ENCODE peak calls at places on chromosomes 13 and 19, in six cellular contexts. X is brain pericyte; Y is stimulated activated naive B cell treated with anti-CD40 and anti-IgM and Interleukin-4, amounts not matched to agents 10 μg/mL and 1 μg/mL and 100 μg/mL, for 72 hours; L is epithelial cell of proximal tubule; O is tibial nerve; F is hippocampal formation. U is an unnamed sample.

GRCh38 chr13:72514141-72514540 is 213.3 kb downstream of the MZT1 start:
- DNase-seq in X (peak; percentile 18), Y (no peak), L (no peak), O (no peak), F (no peak), U (no peak)

GRCh38 chr13:36509369-36509768 is 77.1 kb downstream of the CCNA1 start:
- DNase-seq in X (no peak), Y (no peak), L (no peak), O (no peak), F (no peak), U (no peak)

GRCh38 chr13:95553614-95554385 is 1.3 kb downstream of the CLDN10 start:
- DNase-seq in X (no peak), Y (no peak), L (no peak), O (no peak), F (no peak), U (no peak)

GRCh38 chr19:47423203-47423882 is 4.0 kb upstream of the MEIS3 start:
- DNase-seq in X (no peak), Y (no peak), L (no peak), O (no peak), F (no peak), U (no peak)

GRCh38 chr19:5369962-5370367 is 29.4 kb upstream of the PTPRS start:
- DNase-seq in X (no peak), Y (peak; percentile 30), L (no peak), O (no peak), F (no peak), U (peak; percentile 61)

GRCh38 chr13:109198585-109198984 is 569.2 kb downstream of the MYO16 start:
- DNase-seq in X (no peak), Y (no peak), L (no peak), O (no peak), F (no peak), U (no peak)

GRCh38 chr13:113848020-113848419 is 15.9 kb downstream of the GAS6 start:
- DNase-seq in X (no peak), Y (no peak), L (no peak), O (no peak), F (no peak), U (no peak)

GRCh38 chr13:45257638-45258338 is 56.9 kb upstream of the KCTD4 start:
- DNase-seq in X (no peak), Y (no peak), L (no peak), O (no peak), F (no peak), U (no peak)

GRCh38 chr19:33866696-33867095 is 70.0 kb downstream of the KCTD15 start:
- DNase-seq in X (no peak), Y (no peak), L (no peak), O (no peak), F (no peak), U (no peak)

GRCh38 chr19:47227347-47228167 is 3.4 kb downstream of the BBC3 start:
- DNase-seq in X (peak; percentile 66), Y (peak; percentile 69), L (no peak), O (peak; percentile 85), F (peak; percentile 47), U (peak; percentile 90)

GRCh38 chr13:30409911-30410704 is 12.2 kb upstream of the UBE2L5 start:
- DNase-seq in X (no peak), Y (no peak), L (no peak), O (no peak), F (no peak), U (no peak)

GRCh38 chr13:80361883-80362327 is 21.0 kb upstream of the SPRY2 start:
- DNase-seq in X (no peak), Y (no peak), L (no peak), O (no peak), F (peak; percentile 9), U (no peak)

GRCh38 chr19:39351537-39352037 is 9.4 kb downstream of the SAMD4B start:
- DNase-seq in X (no peak), Y (peak; percentile 51), L (no peak), O (no peak), F (no peak), U (no peak)

GRCh38 chr19:29836409-29836825 is 24.6 kb downstream of the CCNE1 start:
- DNase-seq in X (no peak), Y (no peak), L (no peak), O (no peak), F (no peak), U (no peak)

GRCh38 chr13:108226184-108226583 is 8.0 kb downstream of the ABHD13 start:
- DNase-seq in X (no peak), Y (no peak), L (no peak), O (no peak), F (no peak), U (no peak)

GRCh38 chr13:112053744-112054615 is 13.0 kb upstream of the SOX1 start:
- DNase-seq in X (no peak), Y (no peak), L (no peak), O (no peak), F (no peak), U (peak; percentile 10)

GRCh38 chr19:18606281-18607221 is at the start of gene CRLF1:
- DNase-seq in X (no peak), Y (no peak), L (no peak), O (no peak), F (no peak), U (no peak)

GRCh38 chr19:43595999-43596841 is at the start of the genes IRGQ and ZNF576:
- DNase-seq in X (peak; percentile 100), Y (peak; percentile 99), L (peak; percentile 92), O (peak; percentile 99), F (peak; percentile 99), U (peak; percentile 100)

GRCh38 chr19:8094336-8094735 is 41.8 kb downstream of the CCL25 start:
- DNase-seq in X (no peak), Y (no peak), L (no peak), O (no peak), F (no peak), U (no peak)

GRCh38 chr19:48530044-48530720 is 18.5 kb upstream of the LMTK3 start:
- DNase-seq in X (no peak), Y (no peak), L (no peak), O (no peak), F (no peak), U (no peak)

GRCh38 chr19:21028969-21029268 is 8.5 kb downstream of the ZNF430 start:
- DNase-seq in X (no peak), Y (no peak), L (no peak), O (no peak), F (no peak), U (no peak)

GRCh38 chr19:29106353-29106885 is 106.5 kb downstream of the UQCRFS1 start:
- DNase-seq in X (no peak), Y (no peak), L (no peak), O (no peak), F (no peak), U (no peak)

GRCh38 chr13:78067290-78067689 is 148.7 kb upstream of the EDNRB start:
- DNase-seq in X (no peak), Y (no peak), L (no peak), O (no peak), F (no peak), U (no peak)

GRCh38 chr19:8505680-8506401 is 3.4 kb upstream of the PRAM1 start:
- DNase-seq in X (no peak), Y (peak; percentile 54), L (no peak), O (peak; percentile 81), F (peak; percentile 77), U (peak; percentile 88)

GRCh38 chr13:20168396-20168795 is 7.5 kb upstream of the GJA3 start:
- DNase-seq in X (no peak), Y (no peak), L (no peak), O (no peak), F (no peak), U (no peak)

GRCh38 chr13:50915562-50915961 is 6.0 kb downstream of the RNASEH2B start:
- DNase-seq in X (no peak), Y (peak; percentile 26), L (no peak), O (no peak), F (no peak), U (peak; percentile 57)

GRCh38 chr19:29918891-29919290 is 23.1 kb upstream of the URI1 start:
- DNase-seq in X (no peak), Y (no peak), L (no peak), O (no peak), F (no peak), U (no peak)

GRCh38 chr19:17304386-17305047 is 1.2 kb upstream of the MRPL34 start:
- DNase-seq in X (no peak), Y (no peak), L (no peak), O (no peak), F (no peak), U (peak; percentile 38)

GRCh38 chr13:48653074-48654054 is at the start of gene CYSLTR2:
- DNase-seq in X (no peak), Y (no peak), L (no peak), O (no peak), F (no peak), U (no peak)

GRCh38 chr19:49157445-49158224 is at the start of gene TRPM4:
- DNase-seq in X (no peak), Y (no peak), L (no peak), O (peak; percentile 85), F (peak; percentile 61), U (peak; percentile 93)